ENCODE peak calls at places on chromosomes 16 and 17, in four cellular contexts. P, G, M and W are unnamed samples.

GRCh38 chr17:47423406-47424295 is 99.9 kb downstream of the EFCAB13 start:
- DNase-seq in P (no peak), G (no peak), M (no peak), W (no peak)

GRCh38 chr16:64047207-64047606 is 1074.7 kb downstream of the CDH11 start:
- DNase-seq in P (no peak), G (no peak), M (no peak), W (no peak)

GRCh38 chr17:53722407-53722806 is 100.3 kb upstream of the KIF2B start:
- DNase-seq in P (no peak), G (no peak), M (peak; percentile 92), W (peak; percentile 98)

GRCh38 chr16:64892843-64893242 is 229.0 kb downstream of the CDH11 start:
- DNase-seq in P (no peak), G (no peak), M (peak; percentile 91), W (no peak)

GRCh38 chr16:969508-970378 is 1.0 kb downstream of the LMF1 start:
- DNase-seq in P (no peak), G (no peak), M (no peak), W (no peak)

GRCh38 chr17:45705123-45706009 is 78.8 kb upstream of the CRHR1 start:
- DNase-seq in P (no peak), G (no peak), M (peak; percentile 4), W (no peak)

GRCh38 chr17:76720941-76721340 is 5.5 kb downstream of the JMJD6 start:
- DNase-seq in P (no peak), G (no peak), M (no peak), W (no peak)

GRCh38 chr16:53457670-53458069 is 23.4 kb downstream of the RBL2 start:
- DNase-seq in P (no peak), G (peak; percentile 92), M (no peak), W (no peak)

GRCh38 chr16:67665598-67665997 is 952 bp downstream of the ENKD1 start:
- DNase-seq in P (no peak), G (no peak), M (no peak), W (no peak)

GRCh38 chr17:73343739-73344454 is 32.1 kb upstream of the CDC42EP4 start:
- DNase-seq in P (no peak), G (no peak), M (no peak), W (no peak)

GRCh38 chr17:82752371-82753200 is 721 bp downstream of the TBCD start:
- DNase-seq in P (no peak), G (no peak), M (no peak), W (no peak)

DNA sequence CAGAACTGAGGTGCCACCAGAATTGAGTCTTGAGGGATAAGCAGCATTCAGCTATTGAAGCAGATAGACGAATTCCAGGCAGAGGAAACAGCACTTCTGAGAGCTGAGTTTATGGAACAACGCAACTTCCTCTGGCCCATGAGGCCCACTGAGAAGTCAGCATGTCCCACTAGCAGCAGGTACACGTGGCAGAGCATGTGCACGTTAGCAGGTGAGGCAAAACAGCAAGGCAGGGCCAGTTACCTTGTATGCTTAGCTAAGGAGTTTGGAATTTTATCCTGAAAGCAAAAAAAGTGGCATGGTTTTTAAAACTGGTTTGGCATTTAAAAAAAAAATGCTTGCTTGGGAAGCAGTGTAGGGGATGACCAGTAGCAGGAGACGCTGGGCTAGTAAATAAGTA is 305.6 kb downstream of the CPPED1 start:
- DNase-seq in P (no peak), G (no peak), M (no peak), W (no peak)
- H3K4me3 ChIP-seq in P (no peak overlapping the region), G (no peak overlapping the region), M (no peak overlapping the region), W (no peak overlapping the region)

GRCh38 chr17:75270218-75270965 is 639 bp downstream of the MIF4GD start:
- DNase-seq in P (peak; percentile 35), G (no peak), M (peak; percentile 48), W (peak; percentile 69)
- TF ChIP-seq CTCF in P (no peak), G (peak; percentile 72), M (peak; percentile 66), W (peak; percentile 61)

GRCh38 chr17:68610554-68610953 is 9.4 kb upstream of the FAM20A start:
- DNase-seq in P (no peak), G (no peak), M (no peak), W (no peak)
- H3K4me3 ChIP-seq in P (no peak overlapping the region), G (no peak overlapping the region), M (no peak overlapping the region), W (no peak overlapping the region)

DNA sequence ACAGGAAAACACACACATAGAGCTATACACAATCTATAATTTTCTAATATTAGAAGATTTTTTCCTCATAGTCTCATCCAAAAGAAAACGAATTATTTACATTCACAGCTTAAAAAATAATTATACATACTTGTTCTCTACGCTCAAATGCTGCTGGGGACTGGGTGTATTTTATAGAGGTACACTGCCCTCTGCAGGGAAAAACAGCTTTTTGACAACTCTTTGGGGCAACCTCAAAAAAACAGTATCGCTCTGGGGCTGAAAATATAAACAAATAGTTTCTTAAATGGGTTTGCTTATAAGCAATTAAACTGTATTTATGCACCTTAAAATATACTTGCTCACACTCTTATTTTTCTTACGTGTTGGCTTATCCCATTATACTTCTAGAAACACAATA is 261.8 kb upstream of the PSMD7 start:
- DNase-seq in P (no peak), G (no peak), M (peak; percentile 16), W (no peak)
- TF ChIP-seq CTCF in P (peak; percentile 12), G (peak; percentile 39), M (peak; percentile 43), W (peak; percentile 37)

GRCh38 chr17:57580055-57580739 is 164.9 kb downstream of the CCDC182 start:
- DNase-seq in P (no peak), G (no peak), M (no peak), W (no peak)

GRCh38 chr17:57579245-57579644 is 165.9 kb downstream of the CCDC182 start:
- DNase-seq in P (no peak), G (no peak), M (no peak), W (no peak)

GRCh38 chr17:57576744-57577143 is 168.4 kb downstream of the CCDC182 start:
- DNase-seq in P (no peak), G (no peak), M (no peak), W (no peak)

GRCh38 chr17:57578608-57578990 is 166.5 kb downstream of the CCDC182 start:
- DNase-seq in P (no peak), G (peak; percentile 23), M (no peak), W (peak; percentile 55)

DNA sequence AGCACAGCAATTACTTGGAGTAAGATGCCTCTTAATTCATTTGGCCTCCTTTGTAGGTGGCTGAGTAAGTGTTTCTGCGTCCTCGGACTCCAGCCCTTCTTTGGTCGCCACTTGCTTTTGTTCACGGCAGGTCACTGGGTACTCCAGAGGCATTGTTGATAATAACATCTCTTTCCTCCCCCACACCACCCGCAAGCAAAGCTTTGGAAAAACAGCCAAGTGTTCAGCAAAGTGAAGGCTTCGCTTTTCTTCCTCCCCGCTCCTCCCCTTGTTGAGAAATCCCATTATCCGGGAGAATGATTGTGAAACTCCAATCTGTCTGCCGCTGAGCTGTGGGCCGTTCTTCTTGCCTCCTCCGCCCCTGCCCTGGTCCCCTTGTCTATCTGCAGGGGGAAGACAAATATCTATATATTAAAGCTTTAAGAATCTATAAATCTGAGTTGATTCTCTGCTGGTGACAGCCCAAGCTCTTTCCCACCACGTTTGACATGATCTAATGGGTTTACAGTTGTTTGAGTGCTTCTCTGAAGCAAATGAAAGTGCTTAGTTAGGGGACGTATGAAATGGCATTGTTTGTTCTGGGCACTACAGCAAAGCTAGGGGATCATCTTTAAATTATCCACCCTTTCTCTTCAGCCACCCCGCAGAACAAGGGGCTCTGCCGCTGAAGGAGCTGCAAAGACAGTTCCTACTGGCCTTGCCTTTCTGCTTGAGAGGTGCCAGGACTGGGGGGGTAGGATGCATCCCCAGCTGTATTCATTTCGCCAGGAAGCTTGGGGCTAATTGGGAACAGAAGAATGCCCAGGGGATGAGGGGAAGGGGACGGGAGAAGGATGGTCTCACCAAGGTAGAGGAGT is 167.1 kb downstream of the CCDC182 start:
- DNase-seq in P (peak; percentile 55), G (no peak), M (peak; percentile 53), W (peak; percentile 51)
- H3K4me3 ChIP-seq in P (peak overlapping the region; percentile 34), G (no peak overlapping the region), M (peak overlapping the region; percentile 40), W (peak overlapping the region; percentile 25)

DNA sequence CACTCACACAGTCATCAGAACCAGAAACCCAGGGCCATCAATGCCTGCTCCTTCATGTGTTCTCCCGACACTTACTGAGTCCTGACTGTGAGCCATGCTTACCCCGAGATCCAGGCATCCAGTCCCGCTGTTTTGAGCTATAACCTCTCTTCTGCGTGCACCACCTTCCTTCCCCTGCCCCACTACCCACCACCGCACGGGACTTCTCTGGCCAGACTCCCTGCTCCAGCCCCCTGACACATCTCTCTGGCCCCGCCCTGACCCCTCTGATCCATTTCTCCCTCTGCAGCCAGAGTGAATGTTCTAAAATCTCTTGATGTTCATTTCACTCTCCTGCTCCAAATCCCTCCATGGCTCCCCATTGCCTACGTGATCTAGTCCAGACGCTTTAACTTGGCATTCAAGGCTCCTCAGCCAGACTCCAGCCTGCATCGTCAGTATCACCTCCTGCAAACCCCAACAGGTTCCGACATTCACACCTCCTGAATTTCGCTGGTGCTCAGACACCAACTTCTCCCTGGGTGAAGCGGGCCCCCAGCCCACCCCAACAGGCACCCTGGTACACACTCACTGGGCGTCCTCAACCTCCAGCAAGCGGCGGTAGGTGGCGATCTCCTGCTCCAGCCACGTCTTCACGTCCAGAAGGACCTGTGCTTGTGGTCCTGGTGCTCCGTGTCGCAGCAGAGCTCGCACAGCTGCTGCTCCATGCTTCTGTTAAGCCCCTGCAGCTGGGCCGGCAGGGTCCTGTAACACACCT is 3.1 kb upstream of the KRT17 start:
- DNase-seq in P (no peak), G (no peak), M (no peak), W (no peak)
- TF ChIP-seq CTCF in P (no peak), G (no peak), M (no peak), W (no peak)

DNA sequence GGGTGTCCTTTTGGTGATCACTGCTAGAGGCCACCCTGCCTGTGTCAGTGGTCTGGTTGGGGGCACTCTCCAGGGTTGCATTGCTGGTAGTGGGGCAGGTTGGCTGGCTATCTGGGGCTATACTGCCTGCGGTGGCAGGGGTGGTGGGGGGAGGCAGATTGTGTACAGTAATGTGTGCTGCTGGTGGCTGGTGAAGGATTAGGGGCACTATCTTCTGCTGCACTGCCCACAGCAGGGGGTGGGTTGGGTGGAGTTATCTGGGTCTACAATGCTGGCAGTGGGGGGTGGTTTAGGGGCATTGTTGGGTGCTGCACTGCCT is 204.0 kb upstream of the WSB1 start:
- DNase-seq in P (no peak), G (no peak), M (no peak), W (no peak)
- H3K4me3 ChIP-seq in P (no peak overlapping the region), G (no peak overlapping the region), M (no peak overlapping the region), W (no peak overlapping the region)

GRCh38 chr16:88034770-88035169 is 83.5 kb downstream of the BANP start:
- DNase-seq in P (no peak), G (no peak), M (no peak), W (no peak)

GRCh38 chr16:88039591-88039990 is 88.4 kb downstream of the BANP start:
- DNase-seq in P (no peak), G (no peak), M (no peak), W (no peak)

GRCh38 chr16:88030498-88030897 is 79.3 kb downstream of the BANP start:
- DNase-seq in P (no peak), G (no peak), M (no peak), W (no peak)

GRCh38 chr16:88035292-88035691 is 84.1 kb downstream of the BANP start:
- DNase-seq in P (no peak), G (no peak), M (no peak), W (no peak)
- TF ChIP-seq CTCF in P (no peak), G (no peak), M (peak; percentile 12), W (no peak)